ENCODE peak calls at places on chromosomes 1 and 21, in four cellular contexts. One of them, this sample, is unnamed.
A peak's percentile ranks its signal among the peaks of the same experiment; 100 is the strongest.

GRCh38 chr1:203427451-203427850 is 48.2 kb upstream of the PRELP start:
- DNase-seq in CD8-positive, alpha-beta memory T cell: no peak
- DNase-seq in SK-N-SH: no peak
- DNase-seq in testis: no peak
- DNase-seq in this sample: no peak

GRCh38 chr1:171438441-171438840 is 46.9 kb upstream of the PRRC2C start:
- DNase-seq in CD8-positive, alpha-beta memory T cell: no peak
- DNase-seq in SK-N-SH: no peak
- DNase-seq in testis: no peak
- DNase-seq in this sample: no peak

GRCh38 chr1:22291494-22291893 is 148.6 kb upstream of the WNT4 start:
- DNase-seq in SK-N-SH: peak; percentile 33
- DNase-seq in CD8-positive, alpha-beta memory T cell: no peak
- DNase-seq in testis: no peak
- DNase-seq in this sample: no peak

GRCh38 chr1:42773420-42773819 is 6.4 kb downstream of the C1orf50 start:
- DNase-seq in SK-N-SH: no peak
- DNase-seq in CD8-positive, alpha-beta memory T cell: no peak
- DNase-seq in testis: no peak
- DNase-seq in this sample: no peak

GRCh38 chr1:185670187-185670627 is 64.0 kb upstream of the HMCN1 start:
- DNase-seq in testis: peak; percentile 75
- DNase-seq in SK-N-SH: no peak
- DNase-seq in CD8-positive, alpha-beta memory T cell: peak; percentile 41
- DNase-seq in this sample: no peak

GRCh38 chr1:228268891-228269285 is 61.0 kb downstream of the OBSCN start:
- DNase-seq in SK-N-SH: peak; percentile 32
- DNase-seq in CD8-positive, alpha-beta memory T cell: no peak
- DNase-seq in testis: peak; percentile 13
- DNase-seq in this sample: peak; percentile 76

GRCh38 chr1:89739013-89739843 is 81.6 kb upstream of the LRRC8D start:
- DNase-seq in testis: no peak
- DNase-seq in SK-N-SH: no peak
- DNase-seq in CD8-positive, alpha-beta memory T cell: no peak
- DNase-seq in this sample: no peak

GRCh38 chr1:173628888-173629287 is 6.2 kb upstream of the TEX50 start:
- DNase-seq in SK-N-SH: no peak
- DNase-seq in CD8-positive, alpha-beta memory T cell: no peak
- DNase-seq in testis: no peak
- DNase-seq in this sample: no peak

GRCh38 chr21:44927587-44928461 is 7.1 kb upstream of the ITGB2 start:
- DNase-seq in SK-N-SH: no peak
- DNase-seq in CD8-positive, alpha-beta memory T cell: peak; percentile 83
- DNase-seq in testis: no peak
- DNase-seq in this sample: no peak

GRCh38 chr1:43441166-43441893 is 12.4 kb downstream of the HYI start:
- DNase-seq in CD8-positive, alpha-beta memory T cell: no peak
- DNase-seq in testis: no peak
- DNase-seq in SK-N-SH: no peak
- DNase-seq in this sample: no peak

GRCh38 chr1:156623946-156624813 is 5.0 kb downstream of the HAPLN2 start:
- DNase-seq in testis: peak; percentile 73
- DNase-seq in CD8-positive, alpha-beta memory T cell: no peak
- DNase-seq in SK-N-SH: peak; percentile 87
- DNase-seq in this sample: peak; percentile 82

GRCh38 chr1:22030473-22030872 is 22.0 kb upstream of the CDC42 start:
- DNase-seq in testis: no peak
- DNase-seq in SK-N-SH: no peak
- DNase-seq in CD8-positive, alpha-beta memory T cell: no peak
- DNase-seq in this sample: no peak

GRCh38 chr1:169271094-169271493 is 96.5 kb downstream of the NME7 start:
- DNase-seq in CD8-positive, alpha-beta memory T cell: no peak
- DNase-seq in SK-N-SH: no peak
- DNase-seq in testis: no peak
- DNase-seq in this sample: no peak

GRCh38 chr1:38197566-38197965 is 151.0 kb upstream of the POU3F1 start:
- DNase-seq in SK-N-SH: peak; percentile 60
- DNase-seq in testis: no peak
- DNase-seq in CD8-positive, alpha-beta memory T cell: no peak
- DNase-seq in this sample: peak; percentile 70

GRCh38 chr1:48246727-48247126 is 24.2 kb downstream of the SLC5A9 start:
- DNase-seq in testis: no peak
- DNase-seq in CD8-positive, alpha-beta memory T cell: no peak
- DNase-seq in SK-N-SH: peak; percentile 21
- DNase-seq in this sample: peak; percentile 31

GRCh38 chr1:15762546-15762945 is 4.0 kb downstream of the FBLIM1 start:
- DNase-seq in SK-N-SH: peak; percentile 71
- DNase-seq in testis: no peak
- DNase-seq in CD8-positive, alpha-beta memory T cell: no peak
- DNase-seq in this sample: no peak

GRCh38 chr1:116290920-116291465 is 82.1 kb upstream of the ATP1A1 start:
- DNase-seq in SK-N-SH: no peak
- DNase-seq in testis: no peak
- DNase-seq in CD8-positive, alpha-beta memory T cell: no peak
- DNase-seq in this sample: no peak

GRCh38 chr1:212718499-212718898 is 18.9 kb upstream of the BATF3 start:
- DNase-seq in CD8-positive, alpha-beta memory T cell: no peak
- DNase-seq in testis: no peak
- DNase-seq in SK-N-SH: no peak
- DNase-seq in this sample: no peak

GRCh38 chr1:212722270-212722945 is 22.8 kb upstream of the BATF3 start:
- DNase-seq in CD8-positive, alpha-beta memory T cell: no peak
- DNase-seq in testis: no peak
- DNase-seq in SK-N-SH: no peak
- DNase-seq in this sample: no peak

GRCh38 chr1:212721388-212722247 is 22.0 kb upstream of the BATF3 start:
- DNase-seq in CD8-positive, alpha-beta memory T cell: no peak
- DNase-seq in testis: no peak
- DNase-seq in SK-N-SH: no peak
- DNase-seq in this sample: no peak

DNA sequence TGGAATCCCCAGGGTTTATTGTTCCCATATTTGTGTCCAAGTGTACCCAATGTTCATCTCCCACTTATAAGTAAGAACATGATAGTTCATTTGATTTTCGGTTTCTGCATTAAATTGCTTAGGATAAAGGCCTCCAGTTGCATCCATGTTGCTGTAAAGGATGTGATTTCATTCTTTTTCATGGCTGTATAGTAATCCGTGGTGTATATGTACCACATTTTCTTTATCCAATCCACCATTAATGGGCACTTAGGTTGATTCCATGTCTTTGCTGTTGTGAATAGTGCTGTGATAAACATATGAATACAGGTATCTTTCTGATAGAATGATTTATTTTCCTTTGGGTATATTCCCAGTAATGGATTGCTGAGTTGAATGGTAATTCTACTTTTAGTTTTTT is 20.0 kb upstream of the BATF3 start:
- DNase-seq in SK-N-SH: no peak
- DNase-seq in testis: no peak
- DNase-seq in CD8-positive, alpha-beta memory T cell: no peak
- DNase-seq in this sample: no peak
- H3K4me1 ChIP-seq in SK-N-SH: peaks cover 2% of the 10 kb centered on the region
- H3K4me1 ChIP-seq in testis: no peaks in the 10 kb centered on the region
- H3K4me1 ChIP-seq in CD8-positive, alpha-beta memory T cell: no peaks in the 10 kb centered on the region
- H3K4me1 ChIP-seq in this sample: no peaks in the 10 kb centered on the region

GRCh38 chr1:27527223-27527856 is 37.4 kb upstream of the WASF2 start:
- DNase-seq in testis: peak; percentile 89
- DNase-seq in CD8-positive, alpha-beta memory T cell: peak; percentile 49
- DNase-seq in SK-N-SH: peak; percentile 80
- DNase-seq in this sample: no peak

GRCh38 chr1:27525296-27526271 is 35.6 kb upstream of the WASF2 start:
- DNase-seq in testis: peak; percentile 75
- DNase-seq in CD8-positive, alpha-beta memory T cell: peak; percentile 30
- DNase-seq in SK-N-SH: no peak
- DNase-seq in this sample: no peak

GRCh38 chr1:27528701-27529637 is 39.0 kb upstream of the WASF2 start:
- DNase-seq in testis: peak; percentile 92
- DNase-seq in CD8-positive, alpha-beta memory T cell: no peak
- DNase-seq in SK-N-SH: no peak
- DNase-seq in this sample: no peak

GRCh38 chr1:27527857-27528700 is 38.1 kb upstream of the WASF2 start:
- DNase-seq in SK-N-SH: peak; percentile 79
- DNase-seq in CD8-positive, alpha-beta memory T cell: peak; percentile 37
- DNase-seq in testis: peak; percentile 70
- DNase-seq in this sample: no peak

GRCh38 chr1:27526569-27527222 is 36.7 kb upstream of the WASF2 start:
- DNase-seq in testis: no peak
- DNase-seq in CD8-positive, alpha-beta memory T cell: no peak
- DNase-seq in SK-N-SH: no peak
- DNase-seq in this sample: no peak
- H3K4me1 ChIP-seq in testis: peaks cover 76% of the 10 kb centered on the region
- H3K4me1 ChIP-seq in CD8-positive, alpha-beta memory T cell: peaks cover 68% of the 10 kb centered on the region
- H3K4me1 ChIP-seq in SK-N-SH: peaks cover 62% of the 10 kb centered on the region
- H3K4me1 ChIP-seq in this sample: peaks cover 12% of the 10 kb centered on the region

DNA sequence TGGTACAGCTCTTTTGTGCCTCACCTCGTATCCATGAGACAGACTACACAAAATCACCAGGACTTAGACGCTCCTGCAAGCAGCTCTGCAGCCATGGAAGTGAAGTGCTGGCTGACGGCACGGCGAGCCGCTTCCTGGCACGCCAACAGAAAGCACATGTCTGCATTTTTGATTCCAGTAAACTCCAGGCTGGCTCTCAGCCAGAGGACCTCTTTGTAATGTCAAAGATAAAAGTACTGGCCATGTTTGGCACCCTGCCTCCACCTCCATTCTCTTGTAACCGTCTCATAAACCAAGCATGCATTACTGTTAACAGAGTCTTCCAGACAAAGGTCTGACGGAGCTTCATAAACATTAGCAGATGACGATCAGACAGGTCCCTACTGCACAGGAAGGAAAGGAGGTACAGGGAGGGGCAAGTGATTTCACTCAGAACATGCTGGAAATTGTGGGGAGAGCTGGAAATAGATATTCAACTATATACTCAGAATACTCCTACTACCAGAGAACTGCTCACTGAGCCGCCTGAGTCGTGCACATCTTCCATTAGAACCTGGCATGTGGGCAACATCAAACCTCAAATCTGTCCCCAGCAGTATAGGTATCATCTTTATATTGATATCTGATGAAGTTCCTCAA is 632.0 kb downstream of the SMYD3 start:
- DNase-seq in testis: peak; percentile 91
- DNase-seq in SK-N-SH: peak; percentile 82
- DNase-seq in CD8-positive, alpha-beta memory T cell: no peak
- DNase-seq in this sample: peak; percentile 97
- H3K4me1 ChIP-seq in testis: peaks cover 14% of the 10 kb centered on the region
- H3K4me1 ChIP-seq in SK-N-SH: peaks cover 80% of the 10 kb centered on the region
- H3K4me1 ChIP-seq in CD8-positive, alpha-beta memory T cell: no peaks in the 10 kb centered on the region
- H3K4me1 ChIP-seq in this sample: peaks cover 60% of the 10 kb centered on the region

GRCh38 chr1:35122311-35122710 is 43.1 kb downstream of the ZMYM1 start:
- DNase-seq in CD8-positive, alpha-beta memory T cell: no peak
- DNase-seq in testis: no peak
- DNase-seq in SK-N-SH: no peak
- DNase-seq in this sample: no peak
- H3K4me1 ChIP-seq in CD8-positive, alpha-beta memory T cell: no peaks in the 10 kb centered on the region
- H3K4me1 ChIP-seq in testis: no peaks in the 10 kb centered on the region
- H3K4me1 ChIP-seq in SK-N-SH: no peaks in the 10 kb centered on the region
- H3K4me1 ChIP-seq in this sample: no peaks in the 10 kb centered on the region

DNA sequence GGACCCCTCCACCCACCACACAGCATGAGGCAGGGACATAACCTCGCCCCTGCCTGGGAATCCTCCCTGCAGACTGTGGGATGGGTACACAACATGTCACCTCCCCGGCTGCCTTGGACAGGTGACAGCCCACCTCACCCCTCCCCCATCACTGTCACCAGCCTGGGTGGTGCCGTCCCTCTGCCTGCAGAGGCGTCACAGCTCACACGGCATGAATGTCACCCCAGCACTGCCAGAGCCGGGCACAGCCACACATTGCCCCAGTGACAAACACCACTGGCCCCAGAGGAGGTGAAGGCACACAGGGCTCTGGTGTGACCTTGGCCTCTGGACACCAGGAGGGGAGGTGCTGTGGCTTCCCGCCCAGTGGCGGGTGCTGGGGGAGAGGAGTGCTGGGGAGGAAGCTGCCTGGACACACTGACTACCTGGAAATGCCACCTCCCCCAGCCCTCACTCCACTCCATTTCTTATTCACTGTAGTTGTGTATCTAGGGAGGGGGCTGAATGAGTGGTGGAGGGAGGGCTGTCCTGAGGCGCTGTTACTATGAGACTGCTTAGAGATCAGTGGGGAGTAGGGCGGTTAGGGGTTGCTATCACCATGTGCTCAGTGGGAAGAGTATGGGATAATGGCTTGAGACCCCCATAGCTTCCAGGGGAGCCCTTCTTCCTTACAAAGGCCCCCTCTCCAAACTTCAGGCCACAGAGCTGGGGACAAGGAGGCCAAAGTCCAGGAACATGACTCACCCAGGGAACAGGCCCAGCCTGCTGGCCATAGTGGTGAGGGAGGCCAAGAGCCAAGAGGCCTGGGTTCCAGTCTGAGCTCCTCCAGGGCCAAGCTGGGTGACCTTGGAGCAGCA is 40.3 kb downstream of the AHDC1 start:
- DNase-seq in SK-N-SH: no peak
- DNase-seq in CD8-positive, alpha-beta memory T cell: no peak
- DNase-seq in testis: peak; percentile 76
- DNase-seq in this sample: no peak
- H3K4me1 ChIP-seq in SK-N-SH: peaks cover 80% of the 10 kb centered on the region
- H3K4me1 ChIP-seq in CD8-positive, alpha-beta memory T cell: peaks cover 20% of the 10 kb centered on the region
- H3K4me1 ChIP-seq in testis: peaks cover 83% of the 10 kb centered on the region
- H3K4me1 ChIP-seq in this sample: peaks cover 34% of the 10 kb centered on the region

DNA sequence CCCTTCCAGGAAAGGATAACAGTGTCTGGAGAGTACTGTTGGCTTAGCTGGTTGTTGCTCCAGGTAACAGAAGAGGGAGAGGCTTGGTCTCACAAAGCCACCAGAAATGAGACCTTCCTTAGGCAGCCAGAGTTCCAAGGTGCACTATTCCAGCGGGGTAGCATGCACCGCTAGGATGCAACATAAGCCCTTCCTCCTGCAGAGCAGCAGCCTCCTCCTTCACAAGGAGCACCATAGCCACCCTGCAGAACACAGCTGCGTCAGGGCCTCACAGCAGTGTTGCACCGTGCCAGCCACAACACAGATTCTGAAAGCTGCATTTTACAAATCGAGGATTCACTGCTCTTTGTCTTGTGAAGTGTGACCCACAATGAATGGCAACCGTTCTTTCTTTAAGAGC is 142.0 kb downstream of the CLIC6 start:
- DNase-seq in SK-N-SH: no peak
- DNase-seq in CD8-positive, alpha-beta memory T cell: no peak
- DNase-seq in testis: no peak
- DNase-seq in this sample: no peak
- H3K4me1 ChIP-seq in SK-N-SH: peaks cover 60% of the 10 kb centered on the region
- H3K4me1 ChIP-seq in CD8-positive, alpha-beta memory T cell: peaks cover 68% of the 10 kb centered on the region
- H3K4me1 ChIP-seq in testis: peaks cover 15% of the 10 kb centered on the region
- H3K4me1 ChIP-seq in this sample: no peaks in the 10 kb centered on the region

DNA sequence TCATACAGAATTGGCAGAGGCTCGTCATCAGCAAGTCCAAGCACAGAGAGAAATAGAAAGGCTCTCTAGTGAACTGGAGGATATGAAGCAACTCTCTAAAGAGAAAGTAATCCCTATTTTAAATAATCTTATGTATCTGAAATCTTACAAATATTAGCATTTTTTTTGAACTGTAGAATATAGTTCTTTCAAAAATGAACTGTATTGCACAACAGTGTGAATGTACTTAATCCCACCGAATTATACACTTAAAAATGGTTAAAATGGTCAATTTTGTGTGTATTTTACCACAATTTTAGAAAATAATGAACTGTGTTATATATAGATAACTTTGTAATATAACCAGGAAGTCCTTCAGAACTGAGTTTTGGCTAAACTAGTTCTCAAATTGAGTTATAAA is 75.9 kb downstream of the CCDC18 start:
- DNase-seq in testis: no peak
- DNase-seq in CD8-positive, alpha-beta memory T cell: no peak
- DNase-seq in SK-N-SH: no peak
- DNase-seq in this sample: no peak
- H3K4me1 ChIP-seq in testis: no peaks in the 10 kb centered on the region
- H3K4me1 ChIP-seq in CD8-positive, alpha-beta memory T cell: no peaks in the 10 kb centered on the region
- H3K4me1 ChIP-seq in SK-N-SH: peaks cover 4% of the 10 kb centered on the region
- H3K4me1 ChIP-seq in this sample: no peaks in the 10 kb centered on the region

GRCh38 chr1:152904688-152905440 is 3.5 kb upstream of the IVL start:
- DNase-seq in testis: no peak
- DNase-seq in SK-N-SH: no peak
- DNase-seq in CD8-positive, alpha-beta memory T cell: no peak
- DNase-seq in this sample: no peak
- H3K4me1 ChIP-seq in testis: no peaks in the 10 kb centered on the region
- H3K4me1 ChIP-seq in SK-N-SH: no peaks in the 10 kb centered on the region
- H3K4me1 ChIP-seq in CD8-positive, alpha-beta memory T cell: no peaks in the 10 kb centered on the region
- H3K4me1 ChIP-seq in this sample: no peaks in the 10 kb centered on the region